ENCODE peak calls at places on chromosomes 6 and 20, in eight cellular contexts. N, F, Q, T, P, V, R and Z are unnamed samples.

GRCh38 chr6:151014404-151015150 is 149.1 kb downstream of the MTHFD1L start:
- DNase-seq in N (peak; percentile 86), F (peak; percentile 80), Q (peak; percentile 67), T (peak; percentile 79), P (peak; percentile 41), V (peak; percentile 76), R (no peak), Z (peak; percentile 58)

GRCh38 chr6:34664270-34664971 is 32.1 kb downstream of the ILRUN start:
- DNase-seq in N (no peak), F (peak; percentile 48), Q (no peak), T (no peak), P (no peak), V (no peak), R (no peak), Z (no peak)

GRCh38 chr6:139109558-139109957 is 25.3 kb upstream of the HECA start:
- DNase-seq in N (peak; percentile 80), F (peak; percentile 51), Q (no peak), T (peak; percentile 8), P (no peak), V (no peak), R (no peak), Z (no peak)

GRCh38 chr20:12047838-12048432 is 130.2 kb downstream of the BTBD3 start:
- DNase-seq in N (no peak), F (no peak), Q (no peak), T (no peak), P (no peak), V (no peak), R (no peak), Z (no peak)

GRCh38 chr6:15266423-15266996 is 20.6 kb downstream of the JARID2 start:
- DNase-seq in N (no peak), F (peak; percentile 82), Q (no peak), T (no peak), P (no peak), V (no peak), R (no peak), Z (no peak)

GRCh38 chr20:57772349-57772964 is 62.6 kb upstream of the PMEPA1 start:
- DNase-seq in N (no peak), F (no peak), Q (no peak), T (no peak), P (no peak), V (no peak), R (peak; percentile 6), Z (peak; percentile 36)

GRCh38 chr6:42520786-42521607 is 42.8 kb upstream of the UBR2 start:
- DNase-seq in N (peak; percentile 81), F (no peak), Q (no peak), T (no peak), P (no peak), V (no peak), R (no peak), Z (no peak)

GRCh38 chr6:39808934-39809333 is 16.8 kb downstream of the DAAM2 start:
- DNase-seq in N (no peak), F (no peak), Q (no peak), T (no peak), P (no peak), V (no peak), R (no peak), Z (no peak)

GRCh38 chr20:58868795-58869194 is 16.3 kb downstream of the GNAS start:
- DNase-seq in N (no peak), F (no peak), Q (no peak), T (no peak), P (no peak), V (no peak), R (no peak), Z (no peak)

GRCh38 chr6:17979479-17979878 is 8.0 kb downstream of the KIF13A start:
- DNase-seq in N (no peak), F (no peak), Q (no peak), T (no peak), P (no peak), V (no peak), R (no peak), Z (no peak)

GRCh38 chr6:89934685-89935366 is 40.6 kb downstream of the GJA10 start:
- DNase-seq in N (no peak), F (no peak), Q (no peak), T (no peak), P (peak; percentile 45), V (no peak), R (no peak), Z (no peak)

GRCh38 chr6:148059869-148060268 is 282.8 kb upstream of the SASH1 start:
- DNase-seq in N (no peak), F (no peak), Q (no peak), T (no peak), P (no peak), V (no peak), R (no peak), Z (no peak)

GRCh38 chr20:52681288-52681687 is 290.9 kb upstream of the TSHZ2 start:
- DNase-seq in N (no peak), F (no peak), Q (no peak), T (no peak), P (no peak), V (no peak), R (no peak), Z (no peak)

GRCh38 chr20:9093203-9093962 is 24.5 kb downstream of the PLCB4 start:
- DNase-seq in N (no peak), F (no peak), Q (no peak), T (no peak), P (no peak), V (no peak), R (no peak), Z (no peak)

GRCh38 chr6:56022678-56023077 is 147.3 kb upstream of the BMP5 start:
- DNase-seq in N (no peak), F (no peak), Q (no peak), T (no peak), P (no peak), V (no peak), R (no peak), Z (no peak)

GRCh38 chr6:66103954-66104353 is 396.9 kb upstream of the EYS start:
- DNase-seq in N (no peak), F (no peak), Q (no peak), T (peak; percentile 83), P (no peak), V (no peak), R (no peak), Z (no peak)

DNA sequence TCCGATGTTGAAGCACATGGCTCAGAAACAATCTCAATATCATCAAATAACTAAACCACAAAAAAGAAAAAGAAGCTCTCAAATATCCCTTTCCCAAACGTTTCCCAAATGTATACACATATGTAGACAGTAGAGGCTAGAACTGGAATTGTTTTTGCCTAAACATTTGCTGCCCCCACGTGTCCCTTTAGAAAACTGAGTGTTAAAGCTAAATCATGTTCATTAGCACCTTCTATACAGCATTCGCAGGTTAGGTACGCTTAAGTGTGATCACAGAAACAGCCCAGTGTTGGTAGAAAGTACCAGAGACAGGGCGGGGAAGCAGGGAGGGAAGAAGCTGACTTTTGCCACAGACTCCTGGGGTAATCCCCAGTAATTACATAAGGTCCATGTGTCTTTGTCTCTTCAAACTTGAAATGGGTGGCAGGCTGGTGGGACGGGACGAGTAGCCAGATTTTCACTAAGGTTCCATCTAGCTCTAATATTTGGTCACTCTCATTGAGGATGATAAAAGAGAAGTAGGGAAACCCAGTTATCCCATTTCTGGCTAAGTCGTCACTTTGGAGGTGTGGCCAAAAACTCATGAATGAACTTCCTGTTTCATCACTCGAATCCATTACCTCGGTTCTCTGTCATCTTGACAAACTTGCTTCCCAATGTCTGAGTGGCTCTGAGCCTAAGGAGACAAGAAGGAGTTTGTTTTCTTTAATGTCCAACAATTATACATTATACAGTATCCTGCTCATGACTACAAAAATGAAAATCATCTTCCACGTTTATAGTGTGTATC is 15.0 kb upstream of the TFAP2A start:
- DNase-seq in N (peak; percentile 80), F (peak; percentile 50), Q (no peak), T (peak; percentile 57), P (no peak), V (no peak), R (no peak), Z (no peak)
- H3K4me3 ChIP-seq in N (peak overlapping the region; percentile 61), F (no peak overlapping the region), Q (no peak overlapping the region), T (no peak overlapping the region), P (no peak overlapping the region), V (no peak overlapping the region), R (no peak overlapping the region), Z (no peak overlapping the region)

DNA sequence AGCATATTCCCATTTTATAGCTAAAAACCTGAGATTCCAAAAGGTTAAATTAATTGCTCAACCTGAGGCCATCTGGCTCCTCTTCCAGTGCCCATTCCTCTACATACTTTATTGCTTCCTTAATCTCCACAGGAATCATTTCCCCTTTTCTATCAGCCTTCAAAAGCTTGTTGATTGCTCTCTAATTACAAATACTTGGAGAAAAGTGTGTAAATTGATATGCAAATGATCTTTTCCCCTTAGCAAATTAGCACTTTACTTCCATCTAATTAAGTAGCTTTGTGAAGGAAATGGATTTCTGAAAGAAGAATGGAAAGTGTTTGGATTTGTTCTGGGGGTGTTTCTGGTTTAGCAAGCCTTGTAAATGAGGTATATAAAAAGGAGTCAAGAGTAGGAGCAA is 323.3 kb downstream of the GRIK2 start:
- DNase-seq in N (no peak), F (no peak), Q (no peak), T (no peak), P (no peak), V (no peak), R (no peak), Z (no peak)
- H3K27ac ChIP-seq in N (no peak overlapping the region), F (no peak overlapping the region), Q (no peak overlapping the region), T (no peak overlapping the region), P (no peak overlapping the region), V (no peak overlapping the region), R (no peak overlapping the region), Z (no peak overlapping the region)

DNA sequence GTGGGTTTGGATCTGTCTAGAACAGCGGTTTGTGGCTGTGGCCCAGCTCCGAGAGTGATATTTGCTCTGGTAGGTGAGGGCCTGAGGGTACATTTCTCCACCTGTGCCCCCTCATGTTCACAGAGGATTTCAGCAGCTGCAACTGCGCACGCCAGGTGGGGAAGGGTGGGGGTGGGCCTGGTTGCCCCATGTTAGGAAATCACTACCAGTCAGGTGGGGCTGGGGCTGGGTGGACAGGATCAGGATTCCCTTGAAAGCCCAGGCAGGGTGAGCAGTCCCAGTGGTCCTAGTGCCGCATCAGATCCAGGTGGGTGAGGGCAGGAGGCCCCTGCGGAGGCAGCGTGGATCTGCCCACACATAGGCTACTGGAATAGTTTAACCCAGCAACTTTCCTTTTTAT is 334.0 kb downstream of the ZFAND3 start:
- DNase-seq in N (no peak), F (no peak), Q (no peak), T (no peak), P (no peak), V (no peak), R (no peak), Z (no peak)
- H3K4me3 ChIP-seq in N (no peak overlapping the region), F (no peak overlapping the region), Q (no peak overlapping the region), T (no peak overlapping the region), P (no peak overlapping the region), V (no peak overlapping the region), R (no peak overlapping the region), Z (no peak overlapping the region)

GRCh38 chr6:137878810-137879285 is 11.8 kb downstream of the TNFAIP3 start:
- DNase-seq in N (no peak), F (no peak), Q (no peak), T (peak; percentile 74), P (no peak), V (no peak), R (no peak), Z (no peak)

GRCh38 chr6:137875606-137876005 is 8.5 kb downstream of the TNFAIP3 start:
- DNase-seq in N (no peak), F (no peak), Q (no peak), T (no peak), P (no peak), V (no peak), R (no peak), Z (no peak)

GRCh38 chr6:137876547-137876946 is 9.5 kb downstream of the TNFAIP3 start:
- DNase-seq in N (no peak), F (no peak), Q (no peak), T (no peak), P (no peak), V (no peak), R (no peak), Z (no peak)

GRCh38 chr6:137878070-137878809 is 11.2 kb downstream of the TNFAIP3 start:
- DNase-seq in N (no peak), F (no peak), Q (no peak), T (no peak), P (no peak), V (no peak), R (no peak), Z (no peak)

GRCh38 chr6:137877113-137877512 is 10.1 kb downstream of the TNFAIP3 start:
- DNase-seq in N (no peak), F (no peak), Q (no peak), T (no peak), P (no peak), V (no peak), R (no peak), Z (no peak)
- H3K27ac ChIP-seq in N (no peak overlapping the region), F (no peak overlapping the region), Q (no peak overlapping the region), T (no peak overlapping the region), P (no peak overlapping the region), V (no peak overlapping the region), R (no peak overlapping the region), Z (no peak overlapping the region)